ENCODE peak calls at places on chromosomes 2 and 18, in six cellular contexts. P is cardiac fibroblast, G is fibroblast of pulmonary artery, E is uterus, K is colonic mucosa, I is IMR-90. N is an unnamed sample.

GRCh38 chr2:26720322-26721166 is 28.0 kb downstream of the KCNK3 start:
- DNase-seq in P (peak; percentile 97), G (peak; percentile 96), E (peak; percentile 67), K (peak; percentile 73), I (peak; percentile 82), N (peak; percentile 34)

GRCh38 chr18:7902399-7902839 is 335.3 kb downstream of the PTPRM start:
- DNase-seq in P (peak; percentile 57), G (peak; percentile 58), E (peak; percentile 52), K (peak; percentile 26), I (peak; percentile 99), N (no peak)

GRCh38 chr2:240429872-240430491 is 5.5 kb upstream of the GPC1 start:
- DNase-seq in P (no peak), G (no peak), E (peak; percentile 13), K (no peak), I (no peak), N (peak; percentile 3)

GRCh38 chr18:47184419-47185050 is 8.4 kb upstream of the IER3IP1 start:
- DNase-seq in P (peak; percentile 52), G (peak; percentile 70), E (no peak), K (no peak), I (peak; percentile 51), N (no peak)

GRCh38 chr2:237966250-237966564 is 607 bp upstream of the UBE2F start:
- DNase-seq in P (no peak), G (no peak), E (no peak), K (no peak), I (no peak), N (no peak)

GRCh38 chr2:96685592-96686459 is 43.3 kb downstream of the FER1L5 start:
- DNase-seq in P (peak; percentile 62), G (peak; percentile 39), E (no peak), K (no peak), I (no peak), N (no peak)

GRCh38 chr2:96839288-96839874 is 4.4 kb downstream of the ANKRD23 start:
- DNase-seq in P (no peak), G (no peak), E (no peak), K (peak; percentile 81), I (no peak), N (no peak)

GRCh38 chr2:23399674-23400261 is 14.8 kb downstream of the KLHL29 start:
- DNase-seq in P (no peak), G (no peak), E (no peak), K (no peak), I (no peak), N (no peak)

GRCh38 chr2:111642576-111643327 is 241.2 kb downstream of the ANAPC1 start:
- DNase-seq in P (no peak), G (no peak), E (no peak), K (no peak), I (no peak), N (no peak)

GRCh38 chr18:9951022-9951859 is 37.4 kb downstream of the VAPA start:
- DNase-seq in P (peak; percentile 84), G (peak; percentile 81), E (no peak), K (no peak), I (peak; percentile 79), N (no peak)

GRCh38 chr2:120177011-120177621 is 46.1 kb downstream of the TMEM185B start:
- DNase-seq in P (no peak), G (no peak), E (no peak), K (peak; percentile 28), I (no peak), N (no peak)

GRCh38 chr2:120712180-120712678 is 23.4 kb upstream of the GLI2 start:
- DNase-seq in P (no peak), G (no peak), E (no peak), K (no peak), I (peak; percentile 35), N (no peak)

DNA sequence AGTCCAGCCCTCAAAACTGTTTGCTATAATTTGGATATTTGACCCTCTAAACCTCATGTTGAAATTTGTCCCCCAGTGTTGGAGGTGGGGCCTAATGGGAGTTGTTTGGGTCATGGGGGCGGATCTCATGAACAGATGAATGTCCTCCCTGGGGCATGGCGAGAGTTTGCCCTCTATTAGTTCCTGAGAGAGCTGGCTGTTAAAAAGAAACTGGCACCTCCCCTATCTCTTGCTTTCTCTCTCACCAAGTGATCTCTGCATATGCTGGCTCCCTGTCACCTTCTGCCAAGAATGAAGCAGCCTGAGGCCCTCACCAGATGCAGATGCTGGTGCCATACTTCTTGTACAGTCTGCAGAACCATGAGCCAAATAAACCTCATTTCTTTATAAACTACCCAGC is 12.0 kb downstream of the LNPK start:
- DNase-seq in P (no peak), G (no peak), E (no peak), K (no peak), I (no peak), N (no peak)
- TF ChIP-seq CTCF in P (no peak), G (no peak), E (no peak), K (no peak), I (no peak), N (no peak)

DNA sequence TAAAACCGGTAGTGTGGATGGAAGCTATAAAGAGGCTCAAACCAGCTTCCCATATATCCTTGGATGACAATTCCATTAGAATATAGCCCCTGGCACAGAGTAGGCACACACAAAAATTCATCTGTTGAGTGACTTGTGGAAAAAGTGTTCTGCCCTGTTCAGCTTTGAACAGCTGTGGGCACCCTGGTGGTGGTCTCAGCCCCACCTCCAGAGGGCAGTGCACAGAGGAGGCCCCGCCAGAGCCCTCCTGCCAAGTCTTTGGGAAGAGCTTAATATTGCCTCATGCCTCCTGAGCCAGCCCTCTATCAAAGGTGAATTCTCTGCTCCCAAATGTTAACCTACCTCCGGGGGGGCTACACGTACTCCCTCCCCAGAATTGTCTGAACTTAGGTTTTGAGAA is 30.4 kb downstream of the EPAS1 start:
- DNase-seq in P (no peak), G (no peak), E (no peak), K (no peak), I (no peak), N (no peak)
- TF ChIP-seq CTCF in P (peak; percentile 18), G (peak; percentile 24), E (no peak), K (no peak), I (peak; percentile 16), N (no peak)

GRCh38 chr2:172783091-172783898 is 47.6 kb downstream of the RAPGEF4 start:
- DNase-seq in P (peak; percentile 82), G (peak; percentile 77), E (no peak), K (no peak), I (peak; percentile 94), N (no peak)
- TF ChIP-seq CTCF in P (no peak), G (peak; percentile 13), E (no peak), K (no peak), I (peak; percentile 22), N (no peak)

GRCh38 chr18:37339701-37340215 is 225.8 kb downstream of the CELF4 start:
- DNase-seq in P (no peak), G (no peak), E (no peak), K (no peak), I (no peak), N (no peak)

GRCh38 chr18:37341016-37341415 is 224.6 kb downstream of the CELF4 start:
- DNase-seq in P (no peak), G (no peak), E (no peak), K (no peak), I (no peak), N (no peak)

GRCh38 chr18:37341473-37342086 is 224.0 kb downstream of the CELF4 start:
- DNase-seq in P (no peak), G (no peak), E (no peak), K (no peak), I (no peak), N (no peak)

GRCh38 chr18:37346048-37346447 is 219.6 kb downstream of the CELF4 start:
- DNase-seq in P (no peak), G (no peak), E (no peak), K (no peak), I (no peak), N (no peak)

DNA sequence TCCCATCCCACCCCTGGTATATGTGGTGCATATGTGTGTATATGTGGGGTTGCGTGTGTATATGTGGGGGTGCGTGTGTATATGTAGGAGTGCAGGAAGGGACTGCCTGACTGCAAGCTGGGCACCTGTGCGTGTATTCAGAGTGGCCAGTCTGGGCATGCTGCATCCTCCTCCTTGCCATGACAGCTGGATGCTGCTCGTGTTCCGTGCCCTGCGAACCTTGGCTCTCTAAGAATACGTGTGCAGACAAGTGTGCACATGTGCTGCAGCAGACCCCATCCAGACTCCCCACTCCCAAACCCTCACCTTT is 222.1 kb downstream of the CELF4 start:
- DNase-seq in P (no peak), G (no peak), E (no peak), K (no peak), I (no peak), N (no peak)
- TF ChIP-seq CTCF in P (no peak), G (no peak), E (no peak), K (no peak), I (no peak), N (no peak)

DNA sequence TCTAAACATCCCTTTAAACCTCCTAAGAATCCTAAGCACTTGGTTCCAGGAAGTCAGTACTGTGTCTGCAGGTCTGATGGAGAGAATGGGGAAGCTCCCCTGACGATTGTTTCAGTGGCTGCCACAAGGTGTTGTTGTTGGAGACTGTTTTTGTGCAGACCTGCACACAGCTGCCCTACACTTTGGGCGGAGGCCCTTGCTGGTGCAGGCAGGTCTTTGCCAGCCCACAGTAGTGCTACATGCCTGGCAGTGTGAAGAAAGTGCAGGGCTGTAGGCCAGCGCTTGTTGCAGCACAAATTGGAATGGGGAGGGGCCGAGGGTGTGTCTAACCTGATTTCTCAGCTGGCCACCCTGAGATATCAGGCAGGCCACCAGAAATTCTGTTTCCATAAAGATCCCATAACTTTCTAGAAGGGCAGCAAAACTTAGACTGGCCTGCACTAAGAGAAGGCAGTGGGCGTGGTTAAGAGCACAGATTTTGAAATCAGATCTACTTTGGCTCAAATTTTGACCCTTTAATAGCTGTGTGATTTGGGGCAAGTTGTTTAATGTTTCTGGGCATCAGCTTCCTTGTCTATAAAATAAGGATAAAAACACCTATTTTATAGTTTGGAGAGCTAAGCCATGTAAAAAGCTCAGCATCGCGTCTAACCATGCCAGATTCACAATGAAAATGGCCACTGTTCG is 83.7 kb upstream of the SLC1A4 start:
- DNase-seq in P (no peak), G (no peak), E (no peak), K (peak; percentile 62), I (no peak), N (no peak)
- TF ChIP-seq CTCF in P (no peak), G (no peak), E (no peak), K (no peak), I (no peak), N (no peak)

GRCh38 chr18:24023185-24023814 is 8.7 kb downstream of the TTC39C start:
- DNase-seq in P (no peak), G (no peak), E (no peak), K (no peak), I (no peak), N (no peak)
- TF ChIP-seq CTCF in P (no peak), G (no peak), E (no peak), K (no peak), I (no peak), N (no peak)

GRCh38 chr2:43464546-43464945 is 131.3 kb downstream of the THADA start:
- DNase-seq in P (peak; percentile 89), G (peak; percentile 86), E (peak; percentile 65), K (no peak), I (peak; percentile 23), N (no peak)
- TF ChIP-seq CTCF in P (peak; percentile 4), G (no peak), E (no peak), K (no peak), I (no peak), N (no peak)

GRCh38 chr2:129742415-129742814 is 237.1 kb upstream of the RAB6C start:
- DNase-seq in P (no peak), G (no peak), E (no peak), K (no peak), I (no peak), N (no peak)
- TF ChIP-seq CTCF in P (no peak), G (no peak), E (no peak), K (no peak), I (no peak), N (no peak)

N was measured in omental fat pad.